ENCODE peak calls at places on chromosomes 12 and 14, in five cellular contexts. F, O, M, N and I are unnamed samples.

GRCh38 chr14:67491741-67492504 is 3.4 kb upstream of the TMEM229B start:
- DNase-seq in N (no peak), F (peak; percentile 55), O (no peak), M (no peak), I (peak; percentile 81)

GRCh38 chr14:89589400-89590128 is 172.5 kb upstream of the FOXN3 start:
- DNase-seq in F (no peak), M (no peak), N (no peak), O (no peak), I (no peak)

GRCh38 chr14:89572566-89573398 is 155.7 kb upstream of the FOXN3 start:
- DNase-seq in N (no peak), O (no peak), F (no peak), M (no peak), I (no peak)

GRCh38 chr12:56836800-56837663 is 73.9 kb downstream of the HSD17B6 start:
- DNase-seq in O (no peak), M (no peak), F (no peak), N (peak; percentile 72), I (no peak)

GRCh38 chr12:2732290-2732689 is 62.5 kb upstream of the FKBP4 start:
- DNase-seq in F (no peak), O (no peak), M (no peak), N (no peak), I (no peak)

GRCh38 chr12:31872831-31873604 is 86.2 kb upstream of the RESF1 start:
- DNase-seq in O (no peak), M (no peak), N (no peak), F (no peak), I (no peak)

GRCh38 chr14:104322531-104323466 is 184.4 kb downstream of the KIF26A start:
- DNase-seq in O (no peak), N (no peak), F (no peak), M (peak; percentile 17), I (peak; percentile 45)

GRCh38 chr12:54521291-54522062 is 23.9 kb downstream of the NCKAP1L start:
- DNase-seq in M (no peak), O (no peak), F (no peak), N (no peak), I (no peak)

GRCh38 chr14:101705733-101706508 is 55.6 kb upstream of the PPP2R5C start:
- DNase-seq in M (peak; percentile 57), N (no peak), O (no peak), F (peak; percentile 95), I (peak; percentile 86)

GRCh38 chr12:49662998-49663843 is 39.9 kb downstream of the PRPF40B start:
- DNase-seq in O (peak; percentile 95), F (peak; percentile 88), N (peak; percentile 86), M (peak; percentile 57), I (peak; percentile 82)

GRCh38 chr14:77641534-77642341 is 25.3 kb upstream of the SPTLC2 start:
- DNase-seq in M (peak; percentile 78), N (peak; percentile 47), O (peak; percentile 82), F (peak; percentile 91), I (no peak)

GRCh38 chr14:100748944-100749343 is 22.3 kb downstream of the DLK1 start:
- DNase-seq in O (no peak), M (no peak), N (no peak), F (peak; percentile 51), I (peak; percentile 59)

GRCh38 chr12:43786899-43787693 is 19.0 kb downstream of the TWF1 start:
- DNase-seq in M (no peak), O (no peak), N (peak; percentile 74), F (no peak), I (no peak)

GRCh38 chr12:124939428-124940142 is 25.1 kb upstream of the UBC start:
- DNase-seq in N (peak; percentile 98), O (peak; percentile 91), F (peak; percentile 93), M (peak; percentile 93), I (peak; percentile 99)

GRCh38 chr14:21642683-21643082 is 7.9 kb upstream of the OR10G2 start:
- DNase-seq in O (no peak), M (no peak), N (no peak), F (no peak), I (no peak)

GRCh38 chr12:32895688-32896437 is 714 bp downstream of the PKP2 start:
- DNase-seq in F (peak; percentile 69), M (peak; percentile 76), O (no peak), N (no peak), I (peak; percentile 79)

GRCh38 chr14:78412475-78412874 is 242.3 kb downstream of the NRXN3 start:
- DNase-seq in O (no peak), F (no peak), M (no peak), N (no peak), I (no peak)

GRCh38 chr12:113461666-113462065 is 10.0 kb downstream of the LHX5 start:
- DNase-seq in M (no peak), O (no peak), N (no peak), F (no peak), I (peak; percentile 76)

GRCh38 chr12:119479121-119479561 is 114.4 kb upstream of the TMEM233 start:
- DNase-seq in N (no peak), O (no peak), F (no peak), M (no peak), I (no peak)

GRCh38 chr12:93894391-93895095 is 217.4 kb downstream of the CRADD start:
- DNase-seq in N (peak; percentile 52), M (peak; percentile 53), F (peak; percentile 89), O (no peak), I (no peak)

GRCh38 chr12:114479831-114480230 is 73.9 kb upstream of the TBX5 start:
- DNase-seq in N (no peak), F (no peak), O (no peak), M (no peak), I (peak; percentile 87)

GRCh38 chr12:64600164-64600561 is 10.1 kb upstream of the RASSF3 start:
- DNase-seq in F (no peak), M (no peak), N (no peak), O (no peak), I (peak; percentile 40)

GRCh38 chr12:998020-998874 is 7.2 kb downstream of the ERC1 start:
- DNase-seq in F (no peak), M (no peak), O (no peak), N (peak; percentile 21), I (peak; percentile 42)

GRCh38 chr14:85701763-85702162 is 171.8 kb downstream of the FLRT2 start:
- DNase-seq in O (no peak), M (no peak), N (no peak), F (no peak), I (no peak)

GRCh38 chr12:4274960-4275868 is 1.7 kb downstream of the CCND2 start:
- DNase-seq in O (no peak), M (peak; percentile 28), F (no peak), N (peak; percentile 13), I (no peak)

GRCh38 chr14:103273145-103273846 is 60.7 kb upstream of the EIF5 start:
- DNase-seq in O (no peak), M (peak; percentile 45), F (peak; percentile 72), N (no peak), I (no peak)

GRCh38 chr14:59664741-59665140 is 88.1 kb upstream of the CCDC175 start:
- DNase-seq in N (no peak), O (no peak), F (no peak), M (no peak), I (no peak)

GRCh38 chr12:75750950-75751349 is 239.5 kb upstream of the KRR1 start:
- DNase-seq in N (peak; percentile 89), F (no peak), O (peak; percentile 37), M (no peak), I (no peak)

GRCh38 chr14:27242874-27243273 is 645.0 kb upstream of the NOVA1 start:
- DNase-seq in O (peak; percentile 10), N (no peak), M (no peak), F (no peak), I (no peak)

GRCh38 chr12:109808876-109809646 is 24.1 kb downstream of the TRPV4 start:
- DNase-seq in O (no peak), N (no peak), F (no peak), M (no peak), I (no peak)

GRCh38 chr12:63937381-63938168 is 93.1 kb downstream of the SRGAP1 start:
- DNase-seq in F (no peak), M (no peak), O (no peak), N (no peak), I (no peak)

DNA sequence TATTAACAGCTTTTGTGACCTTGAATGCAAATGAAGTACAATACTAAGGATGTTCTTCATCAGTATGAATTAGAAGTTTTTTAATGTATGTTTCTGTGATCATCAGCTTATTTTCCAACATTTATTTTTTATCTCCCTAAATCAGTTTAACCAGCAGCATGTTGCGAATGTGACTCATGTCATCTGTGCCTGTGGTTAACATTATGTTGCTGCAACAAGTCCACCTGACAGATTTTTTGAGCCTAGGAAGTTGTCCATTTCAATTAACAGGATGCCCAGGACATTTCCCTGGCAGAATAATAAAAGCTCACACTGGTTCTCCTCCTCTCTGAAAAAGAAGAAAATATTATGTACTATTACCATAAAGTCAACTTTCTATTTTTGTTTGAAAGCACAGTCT is 155.5 kb downstream of the SYT1 start:
- DNase-seq in F (no peak), O (peak; percentile 26), M (no peak), N (peak; percentile 29), I (no peak)
- H3K9ac ChIP-seq in F (no peak overlapping the region), O (no peak overlapping the region), M (no peak overlapping the region), N (no peak overlapping the region), I (no peak overlapping the region)

GRCh38 chr14:56809262-56810215 is 740 bp downstream of the OTX2 start:
- DNase-seq in N (no peak), O (no peak), F (no peak), M (no peak), I (peak; percentile 64)

GRCh38 chr14:56810850-56811595 is 744 bp upstream of the OTX2 start:
- DNase-seq in N (no peak), M (no peak), F (no peak), O (no peak), I (peak; percentile 81)

GRCh38 chr14:56811596-56812363 is 1.5 kb upstream of the OTX2 start:
- DNase-seq in O (no peak), F (no peak), N (no peak), M (no peak), I (peak; percentile 84)

GRCh38 chr14:56808314-56809201 is 1.7 kb downstream of the OTX2 start:
- DNase-seq in N (no peak), F (no peak), O (no peak), M (no peak), I (peak; percentile 80)

DNA sequence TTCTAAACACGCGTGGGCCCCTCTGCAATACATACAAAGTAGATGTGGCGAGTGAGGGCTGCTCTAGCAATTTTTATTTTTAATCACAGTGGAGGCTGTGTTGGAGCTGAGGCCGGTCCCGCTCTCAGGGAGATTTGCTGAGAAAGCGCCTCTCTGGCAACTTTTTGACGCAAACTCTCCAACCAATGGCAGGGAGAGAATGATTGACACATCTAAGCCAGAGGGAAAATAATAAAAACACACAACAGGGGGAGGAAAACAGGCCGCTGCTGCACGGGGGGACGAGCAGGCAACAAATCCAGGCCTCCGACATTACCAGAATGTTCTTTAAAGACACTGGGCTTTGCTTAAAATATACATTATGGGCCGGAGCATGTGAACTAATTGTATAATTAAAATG is at the start of gene OTX2:
- DNase-seq in F (no peak), O (no peak), M (no peak), N (no peak), I (peak; percentile 74)
- TF ChIP-seq CTCF in F (no peak), O (no peak), M (no peak), N (no peak), I (no peak)

GRCh38 chr14:96205059-96205993 is 687 bp downstream of the BDKRB2 start:
- DNase-seq in F (peak; percentile 46), N (no peak), M (peak; percentile 35), O (no peak), I (peak; percentile 69)
- H3K9ac ChIP-seq in F (peak overlapping the region; percentile 78), N (peak overlapping the region; percentile 99), M (peak overlapping the region; percentile 89), O (no peak overlapping the region), I (no peak overlapping the region)

GRCh38 chr12:105278043-105278697 is 42.2 kb upstream of the APPL2 start:
- DNase-seq in N (peak; percentile 25), M (no peak), F (no peak), O (peak; percentile 29), I (no peak)
- TF ChIP-seq CTCF in N (peak; percentile 32), M (no peak), F (peak; percentile 25), O (peak; percentile 28), I (peak; percentile 62)